ENCODE peak calls at places on chromosomes 12 and 14, in nine cellular contexts. R, F, P, S, T, O, C, Q and E are unnamed samples.

GRCh38 chr14:99157246-99157645 is 114.8 kb downstream of the BCL11B start:
- DNase-seq in F (no peak), C (no peak), T (no peak), O (no peak), R (no peak), P (no peak), Q (no peak), S (no peak), E (no peak)

GRCh38 chr14:25896777-25897176 is 701.1 kb downstream of the NOVA1 start:
- DNase-seq in T (no peak), F (no peak), R (no peak), S (no peak), P (no peak), O (no peak), C (no peak), Q (no peak), E (no peak)

GRCh38 chr12:12542964-12543363 is 19.7 kb downstream of the DUSP16 start:
- DNase-seq in R (no peak), S (no peak), O (no peak), T (no peak), F (no peak), P (no peak), C (no peak), Q (no peak), E (no peak)

GRCh38 chr12:108581311-108582227 is 16.3 kb downstream of the TMEM119 start:
- DNase-seq in C (no peak), R (no peak), P (no peak), T (no peak), F (no peak), S (no peak), Q (no peak), O (no peak), E (no peak)

GRCh38 chr12:84986586-84986985 is 49.5 kb downstream of the TSPAN19 start:
- DNase-seq in F (no peak), C (no peak), O (no peak), S (no peak), R (peak; percentile 16), P (no peak), T (no peak), Q (no peak), E (no peak)

GRCh38 chr12:111448266-111448830 is 42.6 kb downstream of the SH2B3 start:
- DNase-seq in F (no peak), Q (no peak), C (no peak), O (no peak), R (no peak), P (no peak), T (no peak), S (no peak), E (no peak)

GRCh38 chr12:28506271-28506670 is 316.0 kb downstream of the CCDC91 start:
- DNase-seq in Q (no peak), R (no peak), T (no peak), O (no peak), P (no peak), C (no peak), S (no peak), F (no peak), E (no peak)

GRCh38 chr14:44316647-44317432 is 190.2 kb downstream of the FSCB start:
- DNase-seq in T (no peak), C (peak; percentile 20), S (peak; percentile 98), P (no peak), Q (no peak), O (no peak), F (no peak), R (peak; percentile 93), E (peak; percentile 81)

GRCh38 chr12:57368349-57369095 is 62.3 kb downstream of the R3HDM2 start:
- DNase-seq in S (no peak), C (no peak), R (peak; percentile 4), Q (no peak), T (no peak), O (no peak), F (peak; percentile 32), P (no peak), E (no peak)

GRCh38 chr12:12759234-12759915 is 26.1 kb upstream of the APOLD1 start:
- DNase-seq in S (no peak), T (no peak), C (no peak), Q (no peak), O (no peak), R (no peak), P (no peak), F (no peak), E (no peak)

GRCh38 chr14:56290195-56290594 is 172.0 kb downstream of the PELI2 start:
- DNase-seq in F (no peak), R (no peak), O (no peak), Q (no peak), P (no peak), C (no peak), S (no peak), T (no peak), E (no peak)

GRCh38 chr14:81637639-81638038 is 104.0 kb upstream of the SEL1L start:
- DNase-seq in T (no peak), S (no peak), C (no peak), F (no peak), O (no peak), R (no peak), Q (no peak), P (no peak), E (no peak)

GRCh38 chr12:57372233-57372632 is 58.6 kb downstream of the R3HDM2 start:
- DNase-seq in T (no peak), R (peak; percentile 78), C (no peak), P (no peak), F (no peak), Q (no peak), O (no peak), S (no peak), E (no peak)

GRCh38 chr14:73634333-73634833 is 10.4 kb upstream of the DNAL1 start:
- DNase-seq in R (no peak), S (no peak), O (peak; percentile 82), T (no peak), Q (peak; percentile 76), F (no peak), P (no peak), C (no peak), E (no peak)

GRCh38 chr14:24483604-24484252 is 24.3 kb downstream of the CMA1 start:
- DNase-seq in T (no peak), P (no peak), O (no peak), F (no peak), S (no peak), R (peak; percentile 27), C (no peak), Q (no peak), E (no peak)

GRCh38 chr14:80954771-80955299 is 586 bp upstream of the TSHR start:
- DNase-seq in P (peak; percentile 60), R (peak; percentile 72), C (peak; percentile 94), O (peak; percentile 91), Q (peak; percentile 88), S (no peak), T (peak; percentile 55), F (peak; percentile 91), E (peak; percentile 42)

DNA sequence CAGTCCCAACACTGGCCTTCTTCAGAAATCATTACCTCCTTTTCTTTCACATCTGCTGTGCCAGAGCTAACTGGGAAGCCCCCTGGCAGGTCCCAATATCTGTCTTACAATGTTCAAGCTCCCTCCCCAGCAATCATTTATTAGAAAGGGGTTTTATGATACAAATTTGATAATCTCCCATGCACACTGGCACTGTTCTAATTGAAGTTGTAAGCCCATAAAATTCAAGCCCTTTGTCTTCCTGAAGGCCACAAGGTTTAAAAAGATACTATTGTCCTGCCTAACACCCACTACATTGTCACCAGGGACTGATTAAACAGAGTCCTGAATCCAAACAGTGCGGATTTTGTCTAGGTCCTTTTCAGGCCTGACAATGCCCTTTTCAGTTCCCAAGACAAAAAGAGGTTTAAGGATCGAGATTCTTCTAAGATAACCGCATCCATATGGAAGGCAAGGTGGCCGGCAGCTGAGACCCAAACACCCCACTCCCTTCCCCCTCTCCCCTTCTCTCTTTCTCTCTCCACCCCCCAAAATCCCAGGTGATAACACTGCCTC is 3.3 kb downstream of the NKX2-8 start:
- DNase-seq in R (no peak), T (no peak), O (peak; percentile 80), Q (no peak), P (no peak), F (no peak), C (no peak), S (no peak), E (no peak)
- H3K27me3 ChIP-seq in R (peaks cover 62% of the 10 kb centered on the region), T (peaks cover 19% of the 10 kb centered on the region), O (peaks cover 100% of the 10 kb centered on the region), Q (no peaks in the 10 kb centered on the region), P (no peaks in the 10 kb centered on the region), F (no peaks in the 10 kb centered on the region), C (peaks cover 84% of the 10 kb centered on the region), S (peaks cover 71% of the 10 kb centered on the region), E (peaks cover 57% of the 10 kb centered on the region)

GRCh38 chr12:114403044-114403689 is 2.8 kb downstream of the TBX5 start:
- DNase-seq in Q (peak; percentile 77), C (no peak), P (no peak), F (no peak), O (peak; percentile 95), R (peak; percentile 69), T (no peak), S (no peak), E (no peak)

GRCh38 chr12:114400395-114400794 is 5.5 kb downstream of the TBX5 start:
- DNase-seq in F (no peak), Q (peak; percentile 77), C (no peak), S (no peak), P (no peak), T (no peak), R (peak; percentile 57), O (peak; percentile 78), E (no peak)

GRCh38 chr12:114399664-114400211 is 6.2 kb downstream of the TBX5 start:
- DNase-seq in R (peak; percentile 95), F (no peak), T (no peak), Q (no peak), P (no peak), O (peak; percentile 89), C (no peak), S (no peak), E (peak; percentile 74)

GRCh38 chr12:114400925-114401324 is 5.0 kb downstream of the TBX5 start:
- DNase-seq in O (peak; percentile 48), P (no peak), Q (peak; percentile 81), R (peak; percentile 96), F (no peak), C (no peak), T (no peak), S (no peak), E (peak; percentile 79)

GRCh38 chr12:114401346-114402320 is 4.3 kb downstream of the TBX5 start:
- DNase-seq in F (no peak), P (no peak), O (no peak), T (no peak), S (no peak), Q (no peak), R (peak; percentile 68), C (no peak), E (no peak)
- H3K27me3 ChIP-seq in F (no peaks in the 10 kb centered on the region), P (peaks cover 39% of the 10 kb centered on the region), O (peaks cover 100% of the 10 kb centered on the region), T (peaks cover 47% of the 10 kb centered on the region), S (peaks cover 84% of the 10 kb centered on the region), Q (no peaks in the 10 kb centered on the region), R (no peaks in the 10 kb centered on the region), C (no peaks in the 10 kb centered on the region), E (no peaks in the 10 kb centered on the region)

DNA sequence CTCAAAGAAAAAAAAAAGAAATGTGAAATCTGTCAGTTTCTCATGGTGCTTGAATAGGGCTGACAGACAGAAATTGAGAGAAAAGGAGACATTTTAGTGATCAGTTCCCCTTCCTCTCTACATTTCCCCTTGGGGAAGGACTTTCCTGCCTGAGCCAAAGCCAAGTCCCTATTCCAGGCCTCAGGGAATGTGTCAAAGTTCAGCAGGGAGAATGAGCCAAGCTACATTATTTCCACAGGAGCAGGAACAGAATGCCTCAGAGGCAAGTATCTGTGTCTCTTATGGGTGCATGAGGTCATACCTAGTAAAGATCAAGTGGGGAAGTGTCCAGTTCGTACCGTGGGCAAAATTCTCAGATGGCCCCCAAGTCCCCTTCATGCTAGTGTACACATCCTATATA is 68.6 kb downstream of the IQSEC3 start:
- DNase-seq in F (no peak), Q (no peak), S (no peak), O (no peak), P (no peak), C (no peak), R (no peak), T (no peak), E (no peak)
- H3K27me3 ChIP-seq in F (no peaks in the 10 kb centered on the region), Q (no peaks in the 10 kb centered on the region), S (peaks cover 26% of the 10 kb centered on the region), O (peaks cover 23% of the 10 kb centered on the region), P (no peaks in the 10 kb centered on the region), C (peaks cover 42% of the 10 kb centered on the region), R (peaks cover 48% of the 10 kb centered on the region), T (peaks cover 8% of the 10 kb centered on the region), E (peaks cover 25% of the 10 kb centered on the region)

GRCh38 chr12:109679716-109680520 is 33.7 kb upstream of the FAM222A start:
- DNase-seq in P (no peak), R (no peak), T (no peak), O (no peak), Q (no peak), F (no peak), C (no peak), S (no peak), E (no peak)
- H3K27me3 ChIP-seq in P (no peaks in the 10 kb centered on the region), R (peaks cover 34% of the 10 kb centered on the region), T (no peaks in the 10 kb centered on the region), O (no peaks in the 10 kb centered on the region), Q (no peaks in the 10 kb centered on the region), F (peaks cover 3% of the 10 kb centered on the region), C (peaks cover 57% of the 10 kb centered on the region), S (peaks cover 33% of the 10 kb centered on the region), E (peaks cover 31% of the 10 kb centered on the region)